ENCODE peak calls at places on chromosomes 6 and 20, in six cellular contexts. G is breast epithelium, A is HepG2, T is H1, J is K562, C is GM12878. E is an unnamed sample.

GRCh38 chr6:13491538-13491937 is 4.1 kb upstream of the GFOD1 start:
- DNase-seq in T (no peak), C (no peak), G (no peak), A (no peak), J (no peak), E (no peak)

GRCh38 chr20:6185268-6185667 is 62.4 kb upstream of the FERMT1 start:
- DNase-seq in C (no peak), T (no peak), A (no peak), J (no peak), G (no peak), E (no peak)

GRCh38 chr20:53929974-53930650 is 140.3 kb downstream of the BCAS1 start:
- DNase-seq in C (peak), J (no peak), A (no peak), G (no peak), T (no peak), E (peak)

GRCh38 chr6:159959165-159959975 is 9.5 kb upstream of the IGF2R start:
- DNase-seq in J (no peak), A (no peak), T (no peak), C (no peak), G (no peak), E (no peak)

GRCh38 chr6:140590641-140591040 is 1216.2 kb upstream of the CITED2 start:
- DNase-seq in A (no peak), C (no peak), J (no peak), T (no peak), G (no peak), E (no peak)

GRCh38 chr20:61626412-61626811 is 374.4 kb downstream of the CDH4 start:
- DNase-seq in J (no peak), C (no peak), A (no peak), G (no peak), T (no peak), E (no peak)

GRCh38 chr20:11221046-11221445 is 547.2 kb upstream of the JAG1 start:
- DNase-seq in J (no peak), T (no peak), C (no peak), A (no peak), G (no peak), E (no peak)

GRCh38 chr20:7770578-7770977 is 169.7 kb downstream of the HAO1 start:
- DNase-seq in C (peak), J (no peak), A (no peak), T (no peak), G (no peak), E (no peak)

GRCh38 chr6:152598421-152598820 is 38.7 kb downstream of the SYNE1 start:
- DNase-seq in J (no peak), G (no peak), C (no peak), T (no peak), A (no peak), E (no peak)

GRCh38 chr6:13554929-13555333 is 19.5 kb upstream of the SIRT5 start:
- DNase-seq in T (no peak), C (no peak), G (no peak), J (peak), A (no peak), E (no peak)

GRCh38 chr20:23147964-23148720 is 62.0 kb upstream of the CD93 start:
- DNase-seq in T (no peak), A (peak), C (peak), G (no peak), J (peak), E (peak)

GRCh38 chr6:5335020-5335419 is 73.7 kb downstream of the FARS2 start:
- DNase-seq in J (no peak), G (no peak), C (peak), T (no peak), A (no peak), E (no peak)

GRCh38 chr6:161353208-161353613 is 79.3 kb upstream of the AGPAT4 start:
- DNase-seq in J (peak), G (no peak), A (peak), C (no peak), T (peak), E (no peak)

GRCh38 chr6:164014716-164015484 is 600.4 kb downstream of the QKI start:
- DNase-seq in A (no peak), J (no peak), T (no peak), C (no peak), G (no peak), E (no peak)

GRCh38 chr6:169252805-169253189 is 849 bp downstream of the THBS2 start:
- DNase-seq in J (no peak), A (no peak), T (no peak), G (no peak), C (no peak), E (peak)

GRCh38 chr6:149450679-149451360 is 34.0 kb downstream of the ZC3H12D start:
- DNase-seq in A (no peak), T (no peak), G (peak), C (no peak), J (no peak), E (no peak)

GRCh38 chr20:17525650-17526049 is 5.5 kb downstream of the BFSP1 start:
- DNase-seq in J (peak), T (no peak), C (no peak), G (no peak), A (peak), E (no peak)

GRCh38 chr6:26268659-26269402 is 96.2 kb upstream of the BTN3A2 start:
- DNase-seq in G (no peak), J (no peak), A (peak), T (no peak), C (no peak), E (no peak)
- TF ChIP-seq POLR2AphosphoS5 in G (no peak), J (no peak), A (no peak), T (peak), C (no peak), E (no peak)

GRCh38 chr20:33404281-33404680 is 3.0 kb upstream of the CDK5RAP1 start:
- DNase-seq in J (no peak), T (no peak), C (no peak), A (no peak), G (no peak), E (no peak)

GRCh38 chr20:33399924-33400323 is 1.4 kb downstream of the CDK5RAP1 start:
- DNase-seq in C (no peak), J (no peak), A (peak), T (no peak), G (no peak), E (no peak)

GRCh38 chr20:33407251-33407650 is 5.9 kb upstream of the CDK5RAP1 start:
- DNase-seq in A (no peak), G (no peak), J (no peak), C (no peak), T (no peak), E (no peak)

GRCh38 chr20:33401922-33402369 is 627 bp upstream of the CDK5RAP1 start:
- DNase-seq in C (no peak), A (no peak), J (peak), T (no peak), G (no peak), E (no peak)

DNA sequence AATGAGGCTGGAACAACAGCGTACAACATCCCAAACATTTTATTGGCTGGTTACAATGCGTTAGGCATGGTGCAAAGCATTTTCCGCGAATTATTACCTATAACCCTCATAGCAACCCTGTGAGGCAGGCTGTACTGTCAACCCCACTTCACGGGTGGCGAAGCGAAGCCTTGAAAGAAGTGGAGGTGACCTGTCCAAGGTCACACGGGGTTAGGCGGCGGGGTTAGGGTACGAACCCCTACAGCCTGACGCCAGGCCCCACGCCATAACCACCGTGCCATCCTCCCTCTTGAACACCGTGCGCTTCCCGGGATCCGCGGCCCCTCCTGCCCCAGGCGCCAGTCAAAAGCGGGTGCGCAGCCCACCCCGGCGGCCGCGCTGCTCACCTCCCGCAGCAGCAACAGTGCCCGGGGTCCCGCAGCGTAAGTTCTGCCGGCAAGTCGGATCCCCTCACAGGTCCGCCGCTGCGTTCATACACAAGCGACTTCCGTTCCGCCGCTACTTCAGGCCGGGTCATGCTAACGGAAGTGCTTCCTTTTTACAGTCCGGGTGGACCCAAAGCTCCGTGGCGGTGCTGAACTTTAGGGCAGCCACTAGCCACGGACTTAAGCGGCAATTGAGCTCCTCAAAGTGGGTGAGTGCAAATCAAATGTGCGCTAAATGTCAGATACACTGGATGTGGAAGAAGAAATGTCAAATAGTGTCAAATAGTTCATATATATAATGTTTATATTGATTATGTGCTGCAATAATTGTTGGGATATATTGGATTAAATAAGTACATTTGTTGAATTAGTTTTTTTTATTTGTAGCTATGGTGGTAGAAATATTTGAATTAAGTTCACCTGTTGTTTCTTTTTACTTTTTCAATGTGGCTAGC is at the start of gene CDK5RAP1:
- DNase-seq in J (peak), G (peak), C (peak), T (peak), A (peak), E (peak)
- TF ChIP-seq POLR2A in J (peak), G (no peak), C (peak), T (no peak), A (peak), E (peak)

GRCh38 chr6:55888917-55889316 is 13.5 kb upstream of the BMP5 start:
- DNase-seq in C (no peak), J (no peak), T (no peak), G (no peak), A (no peak), E (no peak)

GRCh38 chr6:55882731-55883595 is 7.6 kb upstream of the BMP5 start:
- DNase-seq in T (no peak), C (no peak), A (no peak), G (no peak), J (no peak), E (no peak)

GRCh38 chr6:55886185-55886836 is 10.9 kb upstream of the BMP5 start:
- DNase-seq in G (no peak), J (no peak), T (no peak), C (no peak), A (peak), E (no peak)
- TF ChIP-seq CTCF in G (peak), J (no peak), T (peak), C (no peak), A (peak), E (no peak)

GRCh38 chr6:110884321-110884720 is 9.7 kb downstream of the AMD1 start:
- DNase-seq in J (no peak), G (no peak), A (no peak), C (no peak), T (no peak), E (no peak)

GRCh38 chr6:110881929-110882629 is 7.5 kb downstream of the AMD1 start:
- DNase-seq in C (no peak), J (no peak), A (no peak), T (no peak), G (no peak), E (no peak)

GRCh38 chr6:110886555-110887167 is 12.1 kb downstream of the AMD1 start:
- DNase-seq in G (no peak), A (no peak), T (no peak), C (no peak), J (no peak), E (no peak)

GRCh38 chr6:110882824-110883554 is 8.4 kb downstream of the AMD1 start:
- DNase-seq in G (no peak), T (no peak), A (no peak), J (no peak), C (no peak), E (no peak)

DNA sequence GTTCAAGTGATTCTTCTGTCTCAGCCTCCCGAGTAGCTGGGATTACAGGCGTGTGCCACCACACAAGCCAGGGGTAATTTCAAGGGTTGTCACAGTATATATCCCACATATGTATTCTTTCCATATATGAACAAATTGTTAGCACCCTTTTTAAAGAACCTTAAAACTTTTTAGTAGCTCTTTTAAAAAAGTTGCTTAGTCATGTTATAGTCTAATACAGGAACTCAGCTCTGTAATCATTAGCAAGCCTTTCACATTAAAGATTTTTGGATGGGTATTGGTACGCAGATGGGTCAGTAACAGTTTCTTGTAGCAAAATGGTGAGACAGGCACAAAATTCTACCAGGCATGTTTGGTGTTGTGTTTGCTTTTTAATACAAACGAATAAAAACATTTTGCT is 10.9 kb downstream of the AMD1 start:
- DNase-seq in C (no peak), A (no peak), T (no peak), G (no peak), J (no peak), E (no peak)
- TF ChIP-seq POLR2AphosphoS5 in C (no peak), A (no peak), T (no peak), G (no peak), J (no peak), E (no peak)

GRCh38 chr20:63864545-63864977 is 509 bp upstream of the TPD52L2 start:
- DNase-seq in C (no peak), G (no peak), A (no peak), T (no peak), J (no peak), E (no peak)

GRCh38 chr20:63863021-63863797 is 1.9 kb upstream of the TPD52L2 start:
- DNase-seq in C (no peak), G (no peak), A (peak), J (no peak), T (no peak), E (peak)

GRCh38 chr20:63863798-63864544 is 1.1 kb upstream of the TPD52L2 start:
- DNase-seq in T (peak), G (peak), J (peak), C (peak), A (peak), E (peak)

GRCh38 chr20:63861981-63862901 is 943 bp downstream of the ABHD16B start:
- DNase-seq in G (no peak), T (no peak), A (no peak), C (no peak), J (no peak), E (no peak)

DNA sequence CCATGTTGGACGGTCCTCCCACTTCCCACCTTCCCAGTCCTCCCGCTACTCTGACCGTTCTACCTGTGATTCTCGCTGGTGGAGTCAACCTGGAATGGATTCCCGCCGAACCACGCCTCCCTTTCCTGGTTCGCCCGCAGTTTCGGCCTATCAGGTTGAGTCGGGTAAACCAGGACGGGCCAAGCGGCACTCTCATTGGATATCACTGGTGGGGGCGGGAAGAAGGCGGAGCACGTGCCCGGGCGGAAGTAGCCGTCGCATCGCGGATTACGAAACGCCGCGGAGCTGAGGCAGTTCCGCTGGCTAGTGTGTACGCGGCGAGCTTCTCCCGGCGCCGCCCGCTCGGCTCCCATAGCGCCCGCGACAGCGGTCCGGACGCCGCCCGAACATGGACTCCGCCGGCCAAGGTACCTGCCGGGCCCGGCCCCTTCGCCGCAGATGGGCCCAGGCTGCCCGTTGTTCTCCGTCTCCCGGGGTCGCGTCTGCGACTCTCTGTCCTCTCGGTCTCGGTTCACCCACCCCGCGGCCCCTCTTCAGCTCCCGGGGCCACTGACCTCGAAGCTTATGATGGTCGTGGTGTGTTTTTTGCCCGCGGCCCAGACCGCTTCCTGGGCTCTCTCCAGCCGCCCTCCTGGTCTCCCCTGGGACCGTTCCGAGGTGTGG is at the start of gene TPD52L2:
- DNase-seq in C (peak), G (peak), J (peak), T (peak), A (peak), E (peak)
- TF ChIP-seq POLR2A in C (peak), G (peak), J (peak), T (peak), A (no peak), E (no peak)

DNA sequence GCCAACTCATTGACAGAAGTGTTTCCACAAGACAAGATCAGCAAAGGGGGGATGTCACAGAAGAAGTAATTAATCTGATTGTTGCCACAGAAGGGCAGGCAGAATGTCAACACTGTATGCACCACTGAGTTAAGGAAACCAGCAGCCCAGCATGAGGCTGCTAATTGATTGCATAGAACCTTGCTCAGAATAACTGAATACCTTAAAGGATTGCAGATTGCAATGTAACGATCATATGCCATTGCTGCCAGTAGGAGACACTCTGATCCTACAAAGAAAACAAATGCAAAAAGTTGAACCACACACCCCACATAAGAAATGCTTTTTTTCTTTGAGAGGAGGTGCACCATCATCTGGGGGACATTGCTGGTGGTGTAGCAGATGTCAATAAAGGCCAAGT is 13.1 kb downstream of the OR5V1 start:
- DNase-seq in A (no peak), J (no peak), T (no peak), G (no peak), C (no peak), E (no peak)
- TF ChIP-seq CTCF in A (no peak), J (no peak), T (peak), G (no peak), C (peak), E (no peak)

GRCh38 chr20:47432251-47433210 is 69.2 kb upstream of the NCOA3 start:
- DNase-seq in T (no peak), A (peak), G (no peak), J (peak), C (no peak), E (no peak)
- TF ChIP-seq POLR2AphosphoS5 in T (no peak), A (no peak), G (no peak), J (no peak), C (no peak), E (no peak)

DNA sequence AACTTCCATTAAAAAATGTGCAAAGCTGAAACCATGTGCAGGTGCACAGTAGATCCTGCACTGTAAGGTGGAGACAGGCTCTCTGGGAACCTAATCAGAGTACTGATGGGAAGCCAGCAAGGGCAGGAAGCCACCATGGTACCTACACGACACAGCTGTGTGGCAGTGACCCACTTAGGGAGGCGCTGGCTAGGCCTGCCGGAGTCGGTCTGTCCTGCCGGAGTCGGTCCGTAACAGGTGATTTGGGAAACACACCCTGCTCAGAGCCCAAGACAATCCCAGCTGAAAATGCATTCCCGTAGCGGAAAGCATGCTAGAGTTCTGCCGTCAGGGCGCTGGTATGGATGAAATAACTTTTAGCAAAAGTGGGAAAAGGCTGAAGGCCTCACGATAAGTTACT is 17.2 kb downstream of the TXNDC5 start:
- DNase-seq in A (no peak), J (no peak), T (no peak), G (no peak), C (no peak), E (no peak)
- TF ChIP-seq POLR2A in A (no peak), J (no peak), T (no peak), G (no peak), C (peak), E (no peak)

GRCh38 chr6:108523697-108524096 is 37.0 kb upstream of the FOXO3 start:
- DNase-seq in J (no peak), G (no peak), A (no peak), T (no peak), C (no peak), E (no peak)

GRCh38 chr6:108521616-108522107 is 39.1 kb upstream of the FOXO3 start:
- DNase-seq in T (no peak), C (no peak), A (no peak), G (no peak), J (no peak), E (no peak)

GRCh38 chr6:108524528-108525218 is 36.0 kb upstream of the FOXO3 start:
- DNase-seq in C (no peak), G (no peak), J (no peak), A (no peak), T (no peak), E (no peak)

GRCh38 chr6:108518714-108519576 is 41.8 kb upstream of the FOXO3 start:
- DNase-seq in A (peak), T (no peak), J (peak), C (no peak), G (no peak), E (no peak)
- TF ChIP-seq CTCF in A (peak), T (peak), J (peak), C (peak), G (peak), E (no peak)

E was measured in suprapubic skin.